ENCODE peak calls at places on chromosomes 11 and 22, in six cellular contexts. One of them, this sample, is unnamed. For H3K36me3 and H3K9me3, the result is how much of the 10 kb centered on the place peaks cover.

GRCh38 chr11:56783448-56784041 is 35.0 kb upstream of the OR9G4 start:
- DNase-seq in mesenchymal stem cell: peak
- DNase-seq in lower lobe of right lung: no peak
- DNase-seq in osteoblast: peak
- DNase-seq in PC-9: no peak
- DNase-seq in NT2/D1: peak
- DNase-seq in this sample: no peak

GRCh38 chr11:70948855-70949551 is 303.4 kb downstream of the SHANK2 start:
- DNase-seq in NT2/D1: no peak
- DNase-seq in osteoblast: no peak
- DNase-seq in PC-9: no peak
- DNase-seq in mesenchymal stem cell: no peak
- DNase-seq in lower lobe of right lung: no peak
- DNase-seq in this sample: no peak

GRCh38 chr11:129703846-129704245 is 111.8 kb upstream of the TMEM45B start:
- DNase-seq in osteoblast: no peak
- DNase-seq in PC-9: no peak
- DNase-seq in mesenchymal stem cell: no peak
- DNase-seq in NT2/D1: no peak
- DNase-seq in lower lobe of right lung: no peak
- DNase-seq in this sample: no peak

GRCh38 chr11:7332962-7333361 is 81.3 kb downstream of the SYT9 start:
- DNase-seq in osteoblast: no peak
- DNase-seq in PC-9: no peak
- DNase-seq in lower lobe of right lung: no peak
- DNase-seq in NT2/D1: no peak
- DNase-seq in mesenchymal stem cell: no peak
- DNase-seq in this sample: no peak

GRCh38 chr11:116379185-116379828 is 393.5 kb downstream of the BUD13 start:
- DNase-seq in NT2/D1: no peak
- DNase-seq in PC-9: peak
- DNase-seq in lower lobe of right lung: no peak
- DNase-seq in osteoblast: no peak
- DNase-seq in mesenchymal stem cell: peak
- DNase-seq in this sample: peak

GRCh38 chr22:32562396-32562795 is 87.8 kb downstream of the FBXO7 start:
- DNase-seq in PC-9: no peak
- DNase-seq in mesenchymal stem cell: no peak
- DNase-seq in lower lobe of right lung: no peak
- DNase-seq in NT2/D1: no peak
- DNase-seq in osteoblast: no peak
- DNase-seq in this sample: peak

GRCh38 chr11:17036666-17037658 is 22.7 kb upstream of the PLEKHA7 start:
- DNase-seq in lower lobe of right lung: no peak
- DNase-seq in mesenchymal stem cell: no peak
- DNase-seq in osteoblast: no peak
- DNase-seq in PC-9: no peak
- DNase-seq in NT2/D1: no peak
- DNase-seq in this sample: no peak

GRCh38 chr11:106329273-106330018 is 252.0 kb downstream of the AASDHPPT start:
- DNase-seq in lower lobe of right lung: no peak
- DNase-seq in PC-9: no peak
- DNase-seq in NT2/D1: no peak
- DNase-seq in mesenchymal stem cell: no peak
- DNase-seq in osteoblast: no peak
- DNase-seq in this sample: no peak

GRCh38 chr11:34633990-34634725 is 13.3 kb downstream of the EHF start:
- DNase-seq in mesenchymal stem cell: no peak
- DNase-seq in osteoblast: peak
- DNase-seq in NT2/D1: no peak
- DNase-seq in PC-9: no peak
- DNase-seq in lower lobe of right lung: no peak
- DNase-seq in this sample: no peak

GRCh38 chr22:38067771-38068360 is 10.7 kb downstream of the PICK1 start:
- DNase-seq in lower lobe of right lung: no peak
- DNase-seq in PC-9: no peak
- DNase-seq in mesenchymal stem cell: no peak
- DNase-seq in osteoblast: peak
- DNase-seq in NT2/D1: no peak
- DNase-seq in this sample: no peak

GRCh38 chr22:33126881-33127280 is 68.7 kb upstream of the SYN3 start:
- DNase-seq in mesenchymal stem cell: no peak
- DNase-seq in lower lobe of right lung: no peak
- DNase-seq in NT2/D1: peak
- DNase-seq in osteoblast: peak
- DNase-seq in PC-9: peak
- DNase-seq in this sample: no peak

GRCh38 chr22:37998543-37998942 is 14.2 kb upstream of the SOX10 start:
- DNase-seq in NT2/D1: no peak
- DNase-seq in osteoblast: peak
- DNase-seq in mesenchymal stem cell: no peak
- DNase-seq in lower lobe of right lung: no peak
- DNase-seq in PC-9: no peak
- DNase-seq in this sample: no peak

GRCh38 chr22:27419473-27419872 is 382.1 kb downstream of the MN1 start:
- DNase-seq in PC-9: no peak
- DNase-seq in osteoblast: no peak
- DNase-seq in lower lobe of right lung: no peak
- DNase-seq in NT2/D1: no peak
- DNase-seq in mesenchymal stem cell: no peak
- DNase-seq in this sample: no peak

GRCh38 chr11:11409916-11410315 is 56.9 kb upstream of the CSNK2A3 start:
- DNase-seq in mesenchymal stem cell: no peak
- DNase-seq in PC-9: no peak
- DNase-seq in NT2/D1: no peak
- DNase-seq in lower lobe of right lung: no peak
- DNase-seq in osteoblast: no peak
- DNase-seq in this sample: no peak

GRCh38 chr22:29979645-29980303 is 96.8 kb downstream of the MTMR3 start:
- DNase-seq in lower lobe of right lung: no peak
- DNase-seq in NT2/D1: no peak
- DNase-seq in PC-9: no peak
- DNase-seq in osteoblast: no peak
- DNase-seq in mesenchymal stem cell: no peak
- DNase-seq in this sample: no peak
- H3K36me3 ChIP-seq in lower lobe of right lung: under half
- H3K36me3 ChIP-seq in NT2/D1: under half
- H3K36me3 ChIP-seq in PC-9: under half
- H3K36me3 ChIP-seq in osteoblast: under half
- H3K36me3 ChIP-seq in mesenchymal stem cell: under half
- H3K36me3 ChIP-seq in this sample: under half

DNA sequence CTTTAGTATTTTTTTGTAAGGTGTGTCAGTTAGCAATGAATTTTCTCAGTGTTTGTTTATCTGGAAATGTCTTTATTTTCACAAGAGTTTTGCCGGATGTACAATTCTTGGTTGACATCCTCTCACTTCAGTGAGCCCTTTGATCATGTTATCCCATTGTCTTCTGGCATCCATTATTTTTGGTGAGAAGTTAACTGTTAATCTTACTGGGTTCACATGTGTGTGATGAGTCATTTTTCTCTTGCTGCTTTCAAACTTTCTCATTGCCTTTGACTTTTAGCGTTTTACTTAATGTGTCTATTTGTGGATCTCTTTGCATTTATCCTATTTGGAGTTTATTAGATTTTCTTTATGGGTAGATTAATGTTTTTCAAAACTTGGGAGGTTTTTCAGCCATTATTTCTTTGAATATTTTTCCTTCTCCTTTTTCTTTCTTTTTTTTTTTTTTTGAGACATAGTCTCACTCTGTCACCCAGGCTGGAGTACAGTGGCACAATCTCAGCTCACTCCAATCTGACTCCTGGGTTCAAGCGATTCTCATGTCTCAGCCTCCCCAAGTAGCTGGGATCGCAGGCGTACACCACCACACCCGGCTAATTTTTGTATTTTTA is 100.5 kb upstream of the RRM1 start:
- DNase-seq in osteoblast: no peak
- DNase-seq in NT2/D1: no peak
- DNase-seq in lower lobe of right lung: no peak
- DNase-seq in PC-9: no peak
- DNase-seq in mesenchymal stem cell: peak
- DNase-seq in this sample: no peak
- H3K9me3 ChIP-seq in osteoblast: under half
- H3K9me3 ChIP-seq in NT2/D1: under half
- H3K9me3 ChIP-seq in lower lobe of right lung: under half
- H3K9me3 ChIP-seq in PC-9: under half
- H3K9me3 ChIP-seq in mesenchymal stem cell: under half
- H3K9me3 ChIP-seq in this sample: under half

GRCh38 chr11:2394818-2395105 is 5.8 kb upstream of the TSSC4 start:
- DNase-seq in PC-9: no peak
- DNase-seq in mesenchymal stem cell: no peak
- DNase-seq in NT2/D1: no peak
- DNase-seq in osteoblast: no peak
- DNase-seq in lower lobe of right lung: no peak
- DNase-seq in this sample: no peak

GRCh38 chr11:2393941-2394817 is 6.4 kb upstream of the TSSC4 start:
- DNase-seq in PC-9: no peak
- DNase-seq in lower lobe of right lung: no peak
- DNase-seq in mesenchymal stem cell: no peak
- DNase-seq in NT2/D1: no peak
- DNase-seq in osteoblast: no peak
- DNase-seq in this sample: no peak

GRCh38 chr11:2391663-2391975 is 8.9 kb upstream of the TSSC4 start:
- DNase-seq in mesenchymal stem cell: no peak
- DNase-seq in lower lobe of right lung: no peak
- DNase-seq in osteoblast: no peak
- DNase-seq in PC-9: no peak
- DNase-seq in NT2/D1: no peak
- DNase-seq in this sample: no peak

GRCh38 chr11:2392241-2392959 is 8.2 kb upstream of the TSSC4 start:
- DNase-seq in mesenchymal stem cell: no peak
- DNase-seq in NT2/D1: no peak
- DNase-seq in PC-9: no peak
- DNase-seq in osteoblast: no peak
- DNase-seq in lower lobe of right lung: no peak
- DNase-seq in this sample: no peak

GRCh38 chr11:2393111-2393868 is 7.3 kb upstream of the TSSC4 start:
- DNase-seq in osteoblast: no peak
- DNase-seq in lower lobe of right lung: no peak
- DNase-seq in mesenchymal stem cell: no peak
- DNase-seq in NT2/D1: no peak
- DNase-seq in PC-9: no peak
- DNase-seq in this sample: no peak
- H3K36me3 ChIP-seq in osteoblast: under half
- H3K36me3 ChIP-seq in lower lobe of right lung: half or more
- H3K36me3 ChIP-seq in mesenchymal stem cell: half or more
- H3K36me3 ChIP-seq in NT2/D1: half or more
- H3K36me3 ChIP-seq in PC-9: under half
- H3K36me3 ChIP-seq in this sample: half or more

DNA sequence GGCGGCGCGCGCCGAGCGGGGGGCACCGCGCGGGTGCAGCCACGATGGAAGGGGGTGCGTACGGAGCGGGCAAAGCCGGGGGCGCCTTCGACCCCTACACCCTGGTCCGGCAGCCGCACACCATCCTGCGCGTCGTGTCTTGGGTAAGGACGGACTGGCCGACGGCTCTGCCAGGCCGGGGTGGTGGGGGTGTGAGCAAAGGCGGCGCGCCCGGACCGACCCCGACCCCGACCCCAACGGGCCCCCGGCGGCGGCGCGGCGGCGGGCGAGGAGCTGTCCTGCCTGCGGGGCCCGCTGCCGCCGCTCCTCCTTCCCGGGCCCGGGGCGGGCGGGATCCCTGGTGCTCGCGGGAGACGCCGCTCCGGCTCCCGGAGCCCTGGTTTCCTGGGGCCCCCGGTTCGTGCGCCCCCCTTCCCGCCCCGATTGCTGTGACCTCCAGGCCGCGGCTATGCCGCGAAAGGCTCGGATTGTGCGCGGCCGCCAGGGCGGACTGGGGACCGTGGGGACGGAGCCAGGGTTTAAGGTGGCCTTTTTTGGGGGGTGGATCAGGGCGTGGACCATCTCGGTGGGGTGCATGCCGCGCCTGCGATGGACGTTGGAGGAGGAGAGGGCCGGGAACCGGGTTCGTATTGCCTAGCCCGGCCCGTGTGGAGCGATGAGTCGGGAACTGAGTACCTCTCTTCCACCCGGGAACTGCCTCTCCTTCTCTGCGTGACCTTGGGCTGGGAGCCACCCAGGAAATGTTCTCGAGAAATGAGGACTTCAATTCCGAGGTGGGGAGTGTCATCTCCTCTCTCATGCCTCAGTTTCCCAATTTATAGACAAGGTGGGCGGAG is at the start of gene SYNGR1:
- DNase-seq in NT2/D1: no peak
- DNase-seq in PC-9: peak
- DNase-seq in osteoblast: peak
- DNase-seq in mesenchymal stem cell: no peak
- DNase-seq in lower lobe of right lung: peak
- DNase-seq in this sample: peak
- H3K9me3 ChIP-seq in NT2/D1: under half
- H3K9me3 ChIP-seq in PC-9: under half
- H3K9me3 ChIP-seq in osteoblast: under half
- H3K9me3 ChIP-seq in mesenchymal stem cell: under half
- H3K9me3 ChIP-seq in lower lobe of right lung: under half
- H3K9me3 ChIP-seq in this sample: under half

GRCh38 chr11:9740202-9740881 is 76.5 kb downstream of the SWAP70 start:
- DNase-seq in PC-9: no peak
- DNase-seq in mesenchymal stem cell: no peak
- DNase-seq in lower lobe of right lung: no peak
- DNase-seq in osteoblast: no peak
- DNase-seq in NT2/D1: no peak
- DNase-seq in this sample: no peak
- H3K36me3 ChIP-seq in PC-9: under half
- H3K36me3 ChIP-seq in mesenchymal stem cell: half or more
- H3K36me3 ChIP-seq in lower lobe of right lung: half or more
- H3K36me3 ChIP-seq in osteoblast: under half
- H3K36me3 ChIP-seq in NT2/D1: half or more
- H3K36me3 ChIP-seq in this sample: under half

GRCh38 chr11:100810146-100810545 is 123.1 kb downstream of the ARHGAP42 start:
- DNase-seq in lower lobe of right lung: no peak
- DNase-seq in PC-9: no peak
- DNase-seq in osteoblast: peak
- DNase-seq in NT2/D1: no peak
- DNase-seq in mesenchymal stem cell: peak
- DNase-seq in this sample: no peak
- H3K9me3 ChIP-seq in lower lobe of right lung: under half
- H3K9me3 ChIP-seq in PC-9: under half
- H3K9me3 ChIP-seq in osteoblast: under half
- H3K9me3 ChIP-seq in NT2/D1: under half
- H3K9me3 ChIP-seq in mesenchymal stem cell: under half
- H3K9me3 ChIP-seq in this sample: under half

GRCh38 chr22:49833340-49834007 is 5.8 kb upstream of the BRD1 start:
- DNase-seq in PC-9: peak
- DNase-seq in lower lobe of right lung: peak
- DNase-seq in osteoblast: no peak
- DNase-seq in NT2/D1: no peak
- DNase-seq in mesenchymal stem cell: no peak
- DNase-seq in this sample: no peak
- H3K36me3 ChIP-seq in PC-9: under half
- H3K36me3 ChIP-seq in lower lobe of right lung: under half
- H3K36me3 ChIP-seq in osteoblast: under half
- H3K36me3 ChIP-seq in NT2/D1: under half
- H3K36me3 ChIP-seq in mesenchymal stem cell: under half
- H3K36me3 ChIP-seq in this sample: under half

DNA sequence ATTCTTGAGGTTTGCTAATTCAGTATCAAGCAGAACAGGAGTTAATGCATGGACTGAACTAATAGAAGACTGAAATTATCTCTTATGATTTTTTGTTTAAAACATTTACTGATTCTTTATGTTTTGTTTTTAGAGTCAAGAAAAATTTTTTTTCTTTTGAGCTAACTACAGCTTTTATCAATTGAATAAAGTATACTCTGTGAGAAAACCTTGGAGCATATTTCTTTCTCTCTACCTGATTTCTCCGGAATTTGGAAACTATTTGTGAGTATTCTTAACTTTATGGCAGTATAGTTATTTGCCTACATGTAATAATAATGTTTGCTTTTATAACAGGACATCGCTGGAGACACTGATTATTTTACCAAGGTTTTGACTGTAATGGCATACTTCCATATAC is 18.1 kb upstream of the CRTAM start:
- DNase-seq in lower lobe of right lung: no peak
- DNase-seq in PC-9: no peak
- DNase-seq in osteoblast: no peak
- DNase-seq in mesenchymal stem cell: no peak
- DNase-seq in NT2/D1: no peak
- DNase-seq in this sample: no peak
- H3K9me3 ChIP-seq in lower lobe of right lung: under half
- H3K9me3 ChIP-seq in PC-9: under half
- H3K9me3 ChIP-seq in osteoblast: under half
- H3K9me3 ChIP-seq in mesenchymal stem cell: under half
- H3K9me3 ChIP-seq in NT2/D1: under half
- H3K9me3 ChIP-seq in this sample: under half

This sample was measured in MG63.